ENCODE peak calls at places on chromosomes 5 and 9, in nine cellular contexts. One of them, this sample, is unnamed.

GRCh38 chr9:84230355-84231136 is 110.0 kb downstream of the SLC28A3 start:
- DNase-seq in MM.1S: no peak
- DNase-seq in body of pancreas: no peak
- DNase-seq in coronary artery: no peak
- DNase-seq in psoas muscle: no peak
- DNase-seq in fibroblast of mammary gland: peak
- DNase-seq in neural crest cell: peak
- DNase-seq in pancreas: no peak
- DNase-seq in BJ: peak
- DNase-seq in this sample: no peak

GRCh38 chr9:26566141-26566540 is 326.5 kb downstream of the CAAP1 start:
- DNase-seq in fibroblast of mammary gland: no peak
- DNase-seq in psoas muscle: no peak
- DNase-seq in MM.1S: no peak
- DNase-seq in body of pancreas: no peak
- DNase-seq in neural crest cell: no peak
- DNase-seq in BJ: no peak
- DNase-seq in coronary artery: no peak
- DNase-seq in pancreas: no peak
- DNase-seq in this sample: no peak

GRCh38 chr5:154220625-154221024 is 30.1 kb downstream of the GALNT10 start:
- DNase-seq in psoas muscle: no peak
- DNase-seq in fibroblast of mammary gland: peak
- DNase-seq in neural crest cell: no peak
- DNase-seq in body of pancreas: no peak
- DNase-seq in coronary artery: peak
- DNase-seq in pancreas: no peak
- DNase-seq in MM.1S: no peak
- DNase-seq in BJ: peak
- DNase-seq in this sample: no peak

GRCh38 chr5:171295299-171295698 is 13.7 kb upstream of the TLX3 start:
- DNase-seq in pancreas: no peak
- DNase-seq in body of pancreas: no peak
- DNase-seq in BJ: no peak
- DNase-seq in neural crest cell: no peak
- DNase-seq in MM.1S: peak
- DNase-seq in coronary artery: no peak
- DNase-seq in fibroblast of mammary gland: no peak
- DNase-seq in psoas muscle: no peak
- DNase-seq in this sample: no peak

GRCh38 chr9:892123-892522 is 50.6 kb downstream of the DMRT1 start:
- DNase-seq in pancreas: no peak
- DNase-seq in BJ: no peak
- DNase-seq in neural crest cell: no peak
- DNase-seq in body of pancreas: no peak
- DNase-seq in psoas muscle: no peak
- DNase-seq in fibroblast of mammary gland: no peak
- DNase-seq in MM.1S: no peak
- DNase-seq in coronary artery: no peak
- DNase-seq in this sample: no peak

GRCh38 chr9:77887660-77888059 is 144.0 kb downstream of the GNAQ start:
- DNase-seq in BJ: no peak
- DNase-seq in body of pancreas: no peak
- DNase-seq in pancreas: no peak
- DNase-seq in neural crest cell: no peak
- DNase-seq in MM.1S: no peak
- DNase-seq in coronary artery: no peak
- DNase-seq in fibroblast of mammary gland: no peak
- DNase-seq in psoas muscle: no peak
- DNase-seq in this sample: no peak

GRCh38 chr5:149489605-149490037 is 61.6 kb downstream of the CSNK1A1 start:
- DNase-seq in coronary artery: no peak
- DNase-seq in fibroblast of mammary gland: peak
- DNase-seq in body of pancreas: no peak
- DNase-seq in psoas muscle: no peak
- DNase-seq in MM.1S: no peak
- DNase-seq in neural crest cell: no peak
- DNase-seq in pancreas: no peak
- DNase-seq in BJ: peak
- DNase-seq in this sample: no peak

GRCh38 chr9:129474740-129475404 is 146.0 kb downstream of the C9orf50 start:
- DNase-seq in body of pancreas: no peak
- DNase-seq in psoas muscle: no peak
- DNase-seq in coronary artery: no peak
- DNase-seq in BJ: no peak
- DNase-seq in fibroblast of mammary gland: no peak
- DNase-seq in MM.1S: no peak
- DNase-seq in neural crest cell: no peak
- DNase-seq in pancreas: no peak
- DNase-seq in this sample: no peak

GRCh38 chr5:95798048-95798447 is 24.5 kb downstream of the GLRX start:
- DNase-seq in BJ: no peak
- DNase-seq in MM.1S: no peak
- DNase-seq in fibroblast of mammary gland: no peak
- DNase-seq in coronary artery: no peak
- DNase-seq in neural crest cell: no peak
- DNase-seq in psoas muscle: no peak
- DNase-seq in pancreas: no peak
- DNase-seq in body of pancreas: no peak
- DNase-seq in this sample: no peak

GRCh38 chr5:123844873-123845272 is 332.9 kb downstream of the CSNK1G3 start:
- DNase-seq in body of pancreas: no peak
- DNase-seq in fibroblast of mammary gland: no peak
- DNase-seq in coronary artery: no peak
- DNase-seq in MM.1S: no peak
- DNase-seq in psoas muscle: no peak
- DNase-seq in pancreas: no peak
- DNase-seq in neural crest cell: no peak
- DNase-seq in BJ: no peak
- DNase-seq in this sample: no peak

GRCh38 chr5:166957763-166958162 is 1333.7 kb upstream of the WWC1 start:
- DNase-seq in body of pancreas: no peak
- DNase-seq in neural crest cell: no peak
- DNase-seq in psoas muscle: no peak
- DNase-seq in coronary artery: no peak
- DNase-seq in MM.1S: no peak
- DNase-seq in pancreas: no peak
- DNase-seq in BJ: no peak
- DNase-seq in fibroblast of mammary gland: no peak
- DNase-seq in this sample: no peak

GRCh38 chr9:113215142-113215541 is 5.9 kb downstream of the FKBP15 start:
- DNase-seq in psoas muscle: no peak
- DNase-seq in fibroblast of mammary gland: peak
- DNase-seq in pancreas: no peak
- DNase-seq in coronary artery: no peak
- DNase-seq in BJ: no peak
- DNase-seq in body of pancreas: no peak
- DNase-seq in neural crest cell: no peak
- DNase-seq in MM.1S: no peak
- DNase-seq in this sample: no peak

GRCh38 chr5:175520321-175520720 is 42.0 kb downstream of the SFXN1 start:
- DNase-seq in neural crest cell: no peak
- DNase-seq in body of pancreas: no peak
- DNase-seq in coronary artery: no peak
- DNase-seq in fibroblast of mammary gland: no peak
- DNase-seq in psoas muscle: no peak
- DNase-seq in MM.1S: no peak
- DNase-seq in BJ: no peak
- DNase-seq in pancreas: no peak
- DNase-seq in this sample: no peak

GRCh38 chr5:81315336-81315735 is 13.9 kb downstream of the ZCCHC9 start:
- DNase-seq in psoas muscle: no peak
- DNase-seq in fibroblast of mammary gland: peak
- DNase-seq in BJ: no peak
- DNase-seq in body of pancreas: no peak
- DNase-seq in neural crest cell: no peak
- DNase-seq in pancreas: no peak
- DNase-seq in coronary artery: no peak
- DNase-seq in MM.1S: no peak
- DNase-seq in this sample: no peak

GRCh38 chr5:73692166-73692640 is 66.2 kb downstream of the ARHGEF28 start:
- DNase-seq in psoas muscle: no peak
- DNase-seq in fibroblast of mammary gland: peak
- DNase-seq in pancreas: no peak
- DNase-seq in MM.1S: no peak
- DNase-seq in BJ: peak
- DNase-seq in coronary artery: no peak
- DNase-seq in neural crest cell: no peak
- DNase-seq in body of pancreas: no peak
- DNase-seq in this sample: no peak

GRCh38 chr9:131275332-131276106 is 791 bp downstream of the FAM78A start:
- DNase-seq in BJ: no peak
- DNase-seq in coronary artery: no peak
- DNase-seq in neural crest cell: peak
- DNase-seq in MM.1S: peak
- DNase-seq in body of pancreas: no peak
- DNase-seq in pancreas: no peak
- DNase-seq in psoas muscle: peak
- DNase-seq in fibroblast of mammary gland: no peak
- DNase-seq in this sample: no peak
- TF ChIP-seq CTCF in BJ: no peak
- TF ChIP-seq CTCF in coronary artery: no peak
- TF ChIP-seq CTCF in neural crest cell: no peak
- TF ChIP-seq CTCF in MM.1S: peak
- TF ChIP-seq CTCF in body of pancreas: no peak
- TF ChIP-seq CTCF in pancreas: no peak
- TF ChIP-seq CTCF in psoas muscle: peak
- TF ChIP-seq CTCF in fibroblast of mammary gland: no peak
- TF ChIP-seq CTCF in this sample: no peak

DNA sequence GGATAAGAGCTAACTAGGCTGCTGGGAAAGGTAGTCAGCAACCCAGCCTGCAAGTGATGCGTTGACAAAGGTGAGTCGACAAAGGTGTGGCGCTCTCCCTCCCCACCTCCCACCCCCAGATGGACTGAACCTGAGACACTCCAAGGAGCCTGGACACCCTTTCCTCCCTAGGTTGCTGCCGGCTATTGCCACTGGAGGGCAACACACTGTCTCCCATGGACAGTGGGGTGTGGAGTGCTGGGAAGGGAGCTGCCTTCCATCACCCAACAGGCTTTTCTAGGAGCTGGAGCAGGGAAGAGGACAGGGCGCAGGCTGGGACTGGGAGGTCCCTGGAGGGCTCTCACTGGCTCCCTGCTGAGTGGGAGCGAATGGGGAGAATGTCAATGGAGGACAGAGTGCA is 75.4 kb upstream of the ARAP3 start:
- DNase-seq in MM.1S: no peak
- DNase-seq in coronary artery: no peak
- DNase-seq in neural crest cell: peak
- DNase-seq in fibroblast of mammary gland: peak
- DNase-seq in BJ: no peak
- DNase-seq in body of pancreas: peak
- DNase-seq in pancreas: no peak
- DNase-seq in psoas muscle: no peak
- DNase-seq in this sample: no peak
- TF ChIP-seq CTCF in MM.1S: no peak
- TF ChIP-seq CTCF in coronary artery: no peak
- TF ChIP-seq CTCF in neural crest cell: peak
- TF ChIP-seq CTCF in fibroblast of mammary gland: peak
- TF ChIP-seq CTCF in BJ: peak
- TF ChIP-seq CTCF in body of pancreas: no peak
- TF ChIP-seq CTCF in pancreas: no peak
- TF ChIP-seq CTCF in psoas muscle: no peak
- TF ChIP-seq CTCF in this sample: no peak

DNA sequence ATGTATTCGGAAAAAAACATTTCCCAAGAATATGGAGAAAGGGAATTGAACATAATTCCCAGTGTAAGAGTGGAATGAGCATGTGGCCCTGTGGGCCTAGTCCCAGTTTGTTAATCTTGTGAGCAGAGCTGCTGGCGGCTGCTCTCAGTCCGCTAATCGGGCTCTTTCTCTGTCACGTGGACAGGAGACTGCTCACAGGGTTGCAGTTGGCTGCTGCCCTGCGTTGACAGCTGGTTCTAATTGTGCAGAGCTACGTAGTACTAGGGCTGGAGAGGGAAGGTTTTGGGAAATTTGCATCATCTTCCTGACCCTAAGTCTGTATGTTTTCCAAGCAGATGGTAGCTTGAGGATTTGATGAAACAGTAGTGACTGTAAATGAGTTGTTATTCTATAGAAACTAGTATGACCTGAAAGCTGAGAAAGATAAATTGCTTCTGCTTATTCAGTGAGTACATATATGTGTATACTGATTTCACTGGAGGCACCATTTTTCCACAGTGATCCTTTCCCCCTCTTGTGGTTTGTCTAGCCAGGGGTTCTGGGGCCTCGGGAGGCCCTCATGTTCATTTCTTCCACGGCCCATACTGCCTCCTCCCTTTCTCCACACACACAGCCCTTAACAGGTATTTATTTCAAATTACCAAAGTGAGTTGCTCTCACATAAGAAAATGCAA is 100.6 kb downstream of the ANGPTL2 start:
- DNase-seq in body of pancreas: peak
- DNase-seq in BJ: peak
- DNase-seq in pancreas: peak
- DNase-seq in psoas muscle: peak
- DNase-seq in neural crest cell: no peak
- DNase-seq in fibroblast of mammary gland: peak
- DNase-seq in coronary artery: peak
- DNase-seq in MM.1S: no peak
- DNase-seq in this sample: peak
- TF ChIP-seq CTCF in body of pancreas: no peak
- TF ChIP-seq CTCF in BJ: no peak
- TF ChIP-seq CTCF in pancreas: no peak
- TF ChIP-seq CTCF in psoas muscle: no peak
- TF ChIP-seq CTCF in neural crest cell: no peak
- TF ChIP-seq CTCF in fibroblast of mammary gland: no peak
- TF ChIP-seq CTCF in coronary artery: no peak
- TF ChIP-seq CTCF in MM.1S: no peak
- TF ChIP-seq CTCF in this sample: no peak

DNA sequence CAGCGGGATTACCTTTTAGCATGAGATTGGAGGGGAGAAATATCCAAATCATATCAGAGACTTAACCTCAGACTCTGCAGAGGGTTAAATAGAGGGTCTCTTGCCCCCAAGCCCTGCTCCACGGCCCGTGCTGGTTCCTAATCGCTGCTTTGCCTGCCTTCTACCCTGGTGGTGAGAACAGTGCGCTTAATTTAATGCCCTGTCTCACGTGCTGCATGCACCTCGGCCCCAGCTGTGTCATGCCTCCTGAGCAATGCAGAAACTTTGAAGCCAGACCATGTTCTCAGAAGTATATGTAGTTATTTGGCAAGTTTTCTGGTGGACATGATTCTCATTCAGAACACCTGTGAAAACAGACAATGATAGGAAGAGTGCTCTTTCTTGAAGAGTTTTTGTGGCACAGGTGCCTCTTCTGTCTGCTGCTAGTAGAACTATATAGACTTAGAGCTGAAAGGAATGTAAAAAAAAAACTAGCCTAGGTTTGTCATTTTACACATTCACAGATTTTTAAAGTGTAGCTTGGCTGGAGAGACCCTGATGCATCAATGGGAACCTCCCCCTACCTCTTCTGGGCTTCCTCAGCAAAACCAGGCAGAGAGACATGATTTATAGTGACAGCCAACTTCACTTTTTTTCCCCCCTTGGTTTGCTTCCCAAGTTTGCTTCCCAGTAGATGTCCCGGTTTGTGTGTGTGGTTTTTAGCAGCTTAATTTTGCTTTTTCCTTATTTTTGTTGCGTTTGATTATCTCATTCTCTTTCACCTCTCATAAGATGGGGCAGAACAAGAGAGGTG is 1.6 kb downstream of the OTULIN start:
- DNase-seq in MM.1S: peak
- DNase-seq in pancreas: peak
- DNase-seq in coronary artery: no peak
- DNase-seq in fibroblast of mammary gland: peak
- DNase-seq in BJ: no peak
- DNase-seq in body of pancreas: peak
- DNase-seq in psoas muscle: no peak
- DNase-seq in neural crest cell: no peak
- DNase-seq in this sample: no peak
- TF ChIP-seq CTCF in MM.1S: peak
- TF ChIP-seq CTCF in pancreas: no peak
- TF ChIP-seq CTCF in coronary artery: no peak
- TF ChIP-seq CTCF in fibroblast of mammary gland: no peak
- TF ChIP-seq CTCF in BJ: no peak
- TF ChIP-seq CTCF in body of pancreas: no peak
- TF ChIP-seq CTCF in psoas muscle: no peak
- TF ChIP-seq CTCF in neural crest cell: peak
- TF ChIP-seq CTCF in this sample: no peak